ENCODE peak calls at places on chromosome 10, in four cellular contexts. N, M, X and Z are unnamed samples.

GRCh38 chr10:114678806-114679205 is 20.7 kb upstream of the ABLIM1 start:
- DNase-seq in N (no peak), M (no peak), X (no peak), Z (no peak)

GRCh38 chr10:73576178-73576889 is 14.8 kb downstream of the USP54 start:
- DNase-seq in N (no peak), M (no peak), X (no peak), Z (peak)

GRCh38 chr10:124010563-124011131 is 82.8 kb downstream of the CHST15 start:
- DNase-seq in N (no peak), M (no peak), X (peak), Z (no peak)

GRCh38 chr10:95767884-95768556 is 12.1 kb downstream of the ENTPD1 start:
- DNase-seq in N (no peak), M (no peak), X (no peak), Z (no peak)

GRCh38 chr10:7408003-7408493 is 2.8 kb downstream of the SFMBT2 start:
- DNase-seq in N (peak), M (peak), X (no peak), Z (no peak)

GRCh38 chr10:5442056-5442989 is 30.0 kb downstream of the NET1 start:
- DNase-seq in N (peak), M (no peak), X (peak), Z (peak)

GRCh38 chr10:28320799-28321198 is 17.9 kb upstream of the MPP7 start:
- DNase-seq in N (no peak), M (no peak), X (no peak), Z (no peak)

GRCh38 chr10:89392974-89393373 is 551 bp downstream of the IFIT1 start:
- DNase-seq in N (no peak), M (no peak), X (peak), Z (no peak)

GRCh38 chr10:72075184-72076115 is 12.9 kb downstream of the SPOCK2 start:
- DNase-seq in N (peak), M (no peak), X (no peak), Z (no peak)

GRCh38 chr10:101280511-101280910 is 51.2 kb upstream of the LBX1 start:
- DNase-seq in N (no peak), M (no peak), X (no peak), Z (no peak)

GRCh38 chr10:99304027-99304856 is 24.9 kb upstream of the CNNM1 start:
- DNase-seq in N (no peak), M (no peak), X (no peak), Z (peak)

GRCh38 chr10:125026036-125026931 is 84.4 kb downstream of the ZRANB1 start:
- DNase-seq in N (no peak), M (no peak), X (no peak), Z (no peak)

GRCh38 chr10:109474817-109475216 is 448.5 kb downstream of the XPNPEP1 start:
- DNase-seq in N (no peak), M (no peak), X (no peak), Z (no peak)

GRCh38 chr10:70441161-70441876 is at the start of gene NODAL:
- DNase-seq in N (peak), M (no peak), X (no peak), Z (no peak)

GRCh38 chr10:124450010-124450782 is at the start of gene NKX1-2:
- DNase-seq in N (no peak), M (no peak), X (no peak), Z (no peak)

GRCh38 chr10:96129387-96130325 is at the start of gene ZNF518A:
- DNase-seq in N (peak), M (peak), X (peak), Z (peak)

GRCh38 chr10:44376504-44377099 is 8.3 kb downstream of the CXCL12 start:
- DNase-seq in N (no peak), M (no peak), X (no peak), Z (no peak)

GRCh38 chr10:100714566-100714950 is 30.8 kb upstream of the PAX2 start:
- DNase-seq in N (no peak), M (no peak), X (no peak), Z (no peak)

GRCh38 chr10:37937864-37938263 is 38.6 kb downstream of the ZNF25 start:
- DNase-seq in N (no peak), M (no peak), X (no peak), Z (no peak)

GRCh38 chr10:110005716-110006115 is 2.1 kb upstream of the ADD3 start:
- DNase-seq in N (peak), M (peak), X (no peak), Z (no peak)